ENCODE peak calls at places on chromosomes 13 and 19, in nine cellular contexts. P is GM20000, K is neural crest cell, J is H1, Z is nephron progenitor cell, B is ascending aorta, S is body of pancreas, A is lung, N is glutamatergic neuron. R is an unnamed sample.

GRCh38 chr13:79853258-79853657 is 372.3 kb downstream of the NDFIP2 start:
- DNase-seq in B (no peak), Z (no peak), A (no peak), N (no peak), J (no peak), K (no peak), P (no peak), S (no peak), R (no peak)

GRCh38 chr13:31982540-31982939 is 49.0 kb upstream of the FRY start:
- DNase-seq in P (no peak), K (no peak), Z (no peak), A (peak; percentile 75), J (no peak), S (peak; percentile 81), N (no peak), B (peak; percentile 81), R (no peak)

GRCh38 chr13:76339649-76340048 is 546.6 kb downstream of the KCTD12 start:
- DNase-seq in Z (no peak), J (no peak), B (no peak), S (no peak), P (no peak), N (no peak), K (no peak), A (no peak), R (no peak)

GRCh38 chr13:79869326-79869725 is 388.4 kb downstream of the NDFIP2 start:
- DNase-seq in J (no peak), P (no peak), S (no peak), B (no peak), N (no peak), Z (no peak), A (no peak), K (no peak), R (no peak)

GRCh38 chr19:46723023-46723461 is 6.1 kb upstream of the PRKD2 start:
- DNase-seq in A (no peak), Z (no peak), B (no peak), J (no peak), N (no peak), S (no peak), K (no peak), P (no peak), R (no peak)

GRCh38 chr13:47112205-47112896 is 215.5 kb upstream of the HTR2A start:
- DNase-seq in A (no peak), P (no peak), N (no peak), B (no peak), K (no peak), Z (no peak), S (no peak), J (no peak), R (no peak)

GRCh38 chr19:4077800-4078683 is 11.3 kb upstream of the ZBTB7A start:
- DNase-seq in P (peak; percentile 82), A (no peak), N (no peak), B (no peak), J (no peak), K (no peak), Z (peak; percentile 65), S (peak; percentile 43), R (no peak)

GRCh38 chr13:43376596-43376995 is 353.2 kb downstream of the DNAJC15 start:
- DNase-seq in B (no peak), Z (no peak), N (no peak), K (no peak), S (no peak), J (no peak), P (no peak), A (no peak), R (no peak)

GRCh38 chr13:114107686-114108081 is 24.7 kb downstream of the RASA3 start:
- DNase-seq in N (no peak), K (no peak), P (no peak), J (no peak), S (no peak), A (no peak), B (peak; percentile 62), Z (no peak), R (no peak)

GRCh38 chr19:7739801-7740659 is 7.3 kb downstream of the CD209 start:
- DNase-seq in B (no peak), P (no peak), J (no peak), K (no peak), N (no peak), Z (no peak), A (no peak), S (no peak), R (no peak)

GRCh38 chr13:49606747-49607648 is 21.3 kb upstream of the ARL11 start:
- DNase-seq in S (peak; percentile 93), K (peak; percentile 64), P (peak; percentile 83), J (peak; percentile 81), A (peak; percentile 88), Z (peak; percentile 75), N (peak; percentile 81), B (peak; percentile 94), R (peak; percentile 51)
- TF ChIP-seq CTCF in S (peak; percentile 78), K (peak; percentile 88), P (peak; percentile 85), J (peak; percentile 70), A (peak; percentile 90), Z (peak; percentile 72), N (peak; percentile 21), B (peak; percentile 53), R (peak; percentile 87)

GRCh38 chr19:10294368-10294697 is 4.6 kb downstream of the ICAM5 start:
- DNase-seq in P (no peak), S (no peak), K (no peak), N (peak; percentile 43), A (no peak), Z (peak; percentile 65), J (peak; percentile 79), B (no peak), R (no peak)

GRCh38 chr19:10293637-10294367 is 4.0 kb downstream of the ICAM5 start:
- DNase-seq in B (no peak), A (no peak), J (no peak), K (no peak), P (no peak), S (no peak), Z (no peak), N (no peak), R (no peak)

GRCh38 chr19:10292789-10293636 is 3.3 kb downstream of the ICAM5 start:
- DNase-seq in A (no peak), J (no peak), N (no peak), Z (peak; percentile 29), S (no peak), K (no peak), B (no peak), P (no peak), R (no peak)

GRCh38 chr19:10295847-10296591 is 6.3 kb downstream of the ICAM5 start:
- DNase-seq in J (peak; percentile 75), P (no peak), N (peak; percentile 75), B (no peak), A (no peak), Z (peak; percentile 72), K (no peak), S (no peak), R (no peak)

GRCh38 chr19:10295305-10295846 is 5.6 kb downstream of the ICAM5 start:
- DNase-seq in J (peak; percentile 74), N (peak; percentile 39), A (peak; percentile 57), K (no peak), Z (peak; percentile 51), P (peak; percentile 93), B (no peak), S (peak; percentile 40), R (no peak)
- TF ChIP-seq CTCF in J (peak; percentile 16), N (no peak), A (no peak), K (no peak), Z (no peak), P (no peak), B (no peak), S (no peak), R (peak; percentile 23)

GRCh38 chr13:39602277-39602613 is 748 bp downstream of the LHFPL6 start:
- DNase-seq in Z (no peak), J (no peak), P (peak; percentile 57), B (no peak), K (no peak), A (no peak), S (no peak), N (no peak), R (no peak)

GRCh38 chr13:39602614-39603366 is at the start of gene LHFPL6:
- DNase-seq in N (peak; percentile 81), A (peak; percentile 78), P (peak; percentile 90), B (peak; percentile 90), S (peak; percentile 79), Z (peak; percentile 87), K (peak; percentile 73), J (peak; percentile 85), R (peak; percentile 60)

GRCh38 chr13:39599842-39600241 is 3.2 kb downstream of the LHFPL6 start:
- DNase-seq in S (no peak), K (no peak), N (no peak), B (no peak), P (no peak), J (no peak), A (no peak), Z (no peak), R (no peak)

GRCh38 chr13:39601636-39602035 is 1.4 kb downstream of the LHFPL6 start:
- DNase-seq in N (no peak), J (no peak), A (no peak), P (no peak), B (no peak), S (no peak), K (no peak), Z (no peak), R (no peak)

DNA sequence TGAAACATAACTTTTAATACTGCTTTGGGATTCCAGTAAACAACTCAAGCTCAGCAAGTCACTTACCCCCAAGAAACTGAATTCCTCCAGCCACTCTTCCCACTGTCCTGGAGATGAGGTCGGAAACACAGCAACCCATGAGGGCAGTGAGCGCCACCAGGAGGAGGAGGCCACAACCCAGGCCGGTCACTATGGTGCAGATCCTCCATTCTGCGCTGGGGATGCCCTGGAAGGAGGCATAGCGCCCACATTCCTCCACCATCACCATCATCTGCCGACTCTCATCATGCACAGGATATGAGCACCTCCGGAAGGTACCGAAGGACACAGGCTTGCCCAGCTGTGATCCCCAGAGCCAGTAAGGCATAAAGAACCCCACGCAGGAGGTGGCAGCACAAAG is 2.2 kb downstream of the LHFPL6 start:
- DNase-seq in Z (peak; percentile 12), J (peak; percentile 65), B (peak; percentile 72), A (no peak), S (no peak), K (peak; percentile 23), P (no peak), N (no peak), R (no peak)
- TF ChIP-seq CTCF in Z (no peak), J (peak; percentile 92), B (peak; percentile 54), A (no peak), S (no peak), K (peak; percentile 26), P (no peak), N (no peak), R (no peak)

DNA sequence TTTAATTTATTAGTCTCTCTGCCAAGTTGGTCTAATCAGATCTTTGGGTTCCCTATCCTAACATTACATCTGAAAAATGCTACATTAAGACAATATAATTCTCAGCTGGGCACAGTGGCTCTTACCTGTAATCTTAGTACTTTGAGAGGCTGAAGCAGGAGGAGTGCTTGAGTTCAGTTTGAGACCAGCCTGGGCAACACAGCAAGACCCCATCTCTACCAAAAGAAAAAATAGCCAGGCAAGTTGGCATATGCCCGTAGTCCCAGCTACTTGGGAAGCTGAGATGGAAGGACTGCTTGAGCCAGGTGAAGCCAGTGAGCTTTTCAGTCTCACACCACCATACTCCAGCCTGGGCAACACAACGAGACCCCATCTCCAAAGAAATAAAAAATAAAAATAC is 95.0 kb downstream of the KLF12 start:
- DNase-seq in Z (no peak), P (no peak), J (no peak), N (no peak), B (no peak), S (no peak), K (no peak), A (no peak), R (no peak)
- TF ChIP-seq CTCF in Z (no peak), P (no peak), J (no peak), N (no peak), B (no peak), S (no peak), K (no peak), A (no peak), R (no peak)

GRCh38 chr19:16417660-16418596 is 53.8 kb downstream of the EPS15L1 start:
- DNase-seq in J (peak; percentile 90), B (peak; percentile 82), P (peak; percentile 85), K (peak; percentile 61), Z (peak; percentile 75), S (peak; percentile 63), A (peak; percentile 67), N (peak; percentile 79), R (peak; percentile 62)
- TF ChIP-seq CTCF in J (peak; percentile 97), B (peak; percentile 79), P (peak; percentile 47), K (peak; percentile 77), Z (peak; percentile 84), S (peak; percentile 68), A (peak; percentile 76), N (peak; percentile 88), R (peak; percentile 77)